ENCODE peak calls at places on chromosomes 12 and 14, in seven cellular contexts. G is substantia nigra; L is activated CD4-positive, CD25-positive, alpha-beta regulatory T cell; E is neural crest cell; Y is COR-L47; X is AG04450; J is naive B cell. V is an unnamed sample.

GRCh38 chr12:597926-598568 is 65.2 kb downstream of the NINJ2 start:
- DNase-seq in G (no peak), L (no peak), E (no peak), Y (no peak), X (no peak), J (no peak), V (peak)

GRCh38 chr12:130990034-130990433 is 36.3 kb downstream of the ADGRD1 start:
- DNase-seq in G (no peak), L (no peak), E (no peak), Y (no peak), X (no peak), J (no peak), V (no peak)

GRCh38 chr14:104333903-104334811 is 195.8 kb downstream of the KIF26A start:
- DNase-seq in G (no peak), L (no peak), E (no peak), Y (no peak), X (no peak), J (no peak), V (no peak)

GRCh38 chr12:15050664-15051063 is 77.8 kb downstream of the PDE6H start:
- DNase-seq in G (no peak), L (no peak), E (no peak), Y (no peak), X (no peak), J (no peak), V (no peak)

GRCh38 chr12:76449572-76449971 is 101.4 kb upstream of the BBS10 start:
- DNase-seq in G (no peak), L (no peak), E (no peak), Y (no peak), X (no peak), J (no peak), V (no peak)

GRCh38 chr14:22386924-22387775 is 201.9 kb downstream of the DAD1 start:
- DNase-seq in G (peak), L (no peak), E (peak), Y (peak), X (peak), J (peak), V (peak)

GRCh38 chr12:104720346-104721064 is 237.6 kb downstream of the SLC41A2 start:
- DNase-seq in G (no peak), L (no peak), E (no peak), Y (no peak), X (peak), J (peak), V (no peak)

GRCh38 chr14:22850944-22851790 is 14.8 kb downstream of the MMP14 start:
- DNase-seq in G (peak), L (no peak), E (no peak), Y (no peak), X (peak), J (no peak), V (peak)

GRCh38 chr14:106845286-106846087 is 1319.1 kb downstream of the TMEM121 start:
- DNase-seq in G (no peak), L (no peak), E (no peak), Y (peak), X (no peak), J (peak), V (no peak)

GRCh38 chr14:102439556-102439955 is 70.0 kb downstream of the ANKRD9 start:
- DNase-seq in G (no peak), L (no peak), E (no peak), Y (no peak), X (no peak), J (no peak), V (no peak)

GRCh38 chr12:66066071-66066928 is 64.2 kb downstream of the LLPH start:
- DNase-seq in G (no peak), L (no peak), E (no peak), Y (peak), X (peak), J (no peak), V (no peak)

GRCh38 chr12:47360771-47361388 is 281.1 kb upstream of the AMIGO2 start:
- DNase-seq in G (no peak), L (no peak), E (no peak), Y (no peak), X (no peak), J (peak), V (peak)

GRCh38 chr12:28575593-28576205 is 385.4 kb downstream of the CCDC91 start:
- DNase-seq in G (no peak), L (no peak), E (no peak), Y (no peak), X (no peak), J (no peak), V (no peak)

GRCh38 chr12:110577717-110578521 is 5.2 kb downstream of the PPTC7 start:
- DNase-seq in G (no peak), L (no peak), E (no peak), Y (no peak), X (no peak), J (no peak), V (no peak)

GRCh38 chr12:8026282-8026637 is 6.3 kb upstream of the FOXJ2 start:
- DNase-seq in G (no peak), L (no peak), E (no peak), Y (no peak), X (no peak), J (no peak), V (no peak)

GRCh38 chr14:101076451-101077220 is 173.1 kb upstream of the RTL1 start:
- DNase-seq in G (no peak), L (no peak), E (no peak), Y (no peak), X (no peak), J (no peak), V (no peak)

GRCh38 chr14:71328183-71328582 is 420.9 kb downstream of the PCNX1 start:
- DNase-seq in G (no peak), L (no peak), E (no peak), Y (no peak), X (no peak), J (peak), V (no peak)

GRCh38 chr12:122987086-122987951 is 6.8 kb downstream of the ARL6IP4 start:
- DNase-seq in G (no peak), L (no peak), E (no peak), Y (no peak), X (no peak), J (no peak), V (no peak)

GRCh38 chr14:102867826-102868580 is 54.5 kb upstream of the AMN start:
- DNase-seq in G (no peak), L (no peak), E (no peak), Y (no peak), X (no peak), J (no peak), V (no peak)

GRCh38 chr14:77507762-77508161 is 9.1 kb upstream of the ISM2 start:
- DNase-seq in G (no peak), L (no peak), E (no peak), Y (no peak), X (no peak), J (no peak), V (no peak)

GRCh38 chr14:91388551-91388975 is 29.1 kb downstream of the CCDC88C start:
- DNase-seq in G (no peak), L (no peak), E (no peak), Y (no peak), X (no peak), J (no peak), V (no peak)